ENCODE peak calls at places on chromosomes 16 and 17, in five cellular contexts. C is endothelial cell of umbilical vein, K is sigmoid colon, L is GM12878, W is breast epithelium. O is an unnamed sample.

GRCh38 chr17:4759776-4760236 is 11.9 kb upstream of the TM4SF5 start:
- DNase-seq in K (no peak), C (no peak), W (no peak), L (no peak), O (no peak)

GRCh38 chr16:50627419-50627818 is 53.7 kb downstream of the SNX20 start:
- DNase-seq in W (no peak), L (no peak), K (peak; percentile 91), C (no peak), O (no peak)

GRCh38 chr16:85460252-85460982 is 152.7 kb upstream of the GSE1 start:
- DNase-seq in C (no peak), L (no peak), W (no peak), K (no peak), O (no peak)

GRCh38 chr17:34306466-34306865 is 12.8 kb upstream of the CCL8 start:
- DNase-seq in W (no peak), L (no peak), K (no peak), C (peak; percentile 75), O (no peak)

GRCh38 chr17:68290268-68290954 is 516 bp downstream of the SLC16A6 start:
- DNase-seq in W (no peak), C (no peak), L (no peak), K (no peak), O (no peak)

GRCh38 chr17:55735784-55736405 is 13.2 kb upstream of the TMEM100 start:
- DNase-seq in K (peak; percentile 69), C (peak; percentile 32), W (no peak), L (no peak), O (peak; percentile 61)

GRCh38 chr17:32852811-32853210 is 24.1 kb downstream of the MYO1D start:
- DNase-seq in L (no peak), K (no peak), C (no peak), W (no peak), O (no peak)

GRCh38 chr16:71255721-71256120 is 25.2 kb upstream of the HYDIN start:
- DNase-seq in W (no peak), L (no peak), C (no peak), K (no peak), O (no peak)

GRCh38 chr17:12719948-12720347 is 54.3 kb downstream of the MYOCD start:
- DNase-seq in C (no peak), L (no peak), W (no peak), K (no peak), O (no peak)

GRCh38 chr16:46759309-46759708 is 11.2 kb upstream of the MYLK3 start:
- DNase-seq in L (no peak), K (no peak), W (no peak), C (no peak), O (no peak)

GRCh38 chr17:11705111-11705510 is 106.8 kb downstream of the DNAH9 start:
- DNase-seq in K (no peak), L (no peak), C (no peak), W (no peak), O (no peak)

GRCh38 chr17:29115906-29116651 is 64.1 kb downstream of the MYO18A start:
- DNase-seq in C (peak; percentile 35), L (no peak), K (no peak), W (no peak), O (no peak)

GRCh38 chr17:59754547-59754946 is 47.1 kb downstream of the VMP1 start:
- DNase-seq in L (no peak), W (no peak), C (peak; percentile 90), K (no peak), O (no peak)

GRCh38 chr16:6643083-6643686 is 689.5 kb upstream of the RBFOX1 start:
- DNase-seq in C (peak; percentile 58), L (peak; percentile 11), W (no peak), K (no peak), O (peak; percentile 32)

GRCh38 chr17:81508639-81509047 is 4.0 kb downstream of the ACTG1 start:
- DNase-seq in K (peak; percentile 61), L (no peak), C (peak; percentile 39), W (no peak), O (peak; percentile 39)

GRCh38 chr16:48613061-48613957 is 3.3 kb upstream of the N4BP1 start:
- DNase-seq in W (no peak), C (no peak), K (no peak), L (no peak), O (peak; percentile 60)

GRCh38 chr16:85103096-85104079 is 8.9 kb downstream of the CIBAR2 start:
- DNase-seq in L (no peak), K (no peak), W (no peak), C (no peak), O (no peak)

GRCh38 chr17:43360376-43360738 is 38.4 kb upstream of the ARL4D start:
- DNase-seq in C (peak; percentile 74), L (no peak), K (peak; percentile 88), W (no peak), O (peak; percentile 72)

GRCh38 chr16:65574311-65574966 is 452.6 kb upstream of the CDH11 start:
- DNase-seq in C (no peak), K (no peak), W (no peak), L (no peak), O (no peak)

GRCh38 chr17:82334622-82335394 is 1.2 kb upstream of the SECTM1 start:
- DNase-seq in K (no peak), W (no peak), C (peak; percentile 49), L (no peak), O (no peak)

GRCh38 chr16:9447195-9447551 is 355.7 kb downstream of the HAPSTR1 start:
- DNase-seq in W (no peak), L (no peak), K (peak; percentile 67), C (no peak), O (no peak)

GRCh38 chr16:1691956-1692355 is 13.9 kb downstream of the JPT2 start:
- DNase-seq in K (no peak), L (no peak), W (no peak), C (no peak), O (no peak)

GRCh38 chr17:4426499-4427208 is 7.1 kb upstream of the SPNS3 start:
- DNase-seq in C (no peak), K (no peak), L (no peak), W (no peak), O (no peak)

GRCh38 chr17:36107660-36108059 is 4.0 kb downstream of the CCL4 start:
- DNase-seq in L (no peak), K (no peak), W (no peak), C (no peak), O (no peak)

GRCh38 chr17:63519972-63520882 is 2.9 kb upstream of the KCNH6 start:
- DNase-seq in K (no peak), C (no peak), W (no peak), L (no peak), O (no peak)

GRCh38 chr16:69921125-69921524 is 30.0 kb upstream of the CLEC18A start:
- DNase-seq in W (no peak), L (no peak), C (no peak), K (no peak), O (no peak)

GRCh38 chr16:57606847-57607501 is 21.5 kb upstream of the ADGRG1 start:
- DNase-seq in L (no peak), K (no peak), W (no peak), C (no peak), O (no peak)

GRCh38 chr16:49698416-49698815 is 157.5 kb downstream of the ZNF423 start:
- DNase-seq in W (no peak), L (no peak), C (peak; percentile 54), K (no peak), O (no peak)

GRCh38 chr16:11673091-11674000 is 5.1 kb downstream of the SNN start:
- DNase-seq in K (no peak), L (no peak), W (no peak), C (no peak), O (no peak)

GRCh38 chr17:81230043-81230820 is 7.5 kb upstream of the CEP131 start:
- DNase-seq in W (no peak), L (no peak), C (no peak), K (no peak), O (no peak)

GRCh38 chr17:82433560-82434215 is 15.3 kb upstream of the OGFOD3 start:
- DNase-seq in W (no peak), K (no peak), C (no peak), L (no peak), O (no peak)

GRCh38 chr16:88665148-88665547 is 2.3 kb upstream of the MVD start:
- DNase-seq in C (peak; percentile 88), W (no peak), K (no peak), L (no peak), O (no peak)

GRCh38 chr16:66375451-66375850 is 9.0 kb downstream of the CDH5 start:
- DNase-seq in L (no peak), K (no peak), W (no peak), C (peak; percentile 35), O (no peak)

GRCh38 chr17:81388091-81388611 is 7.1 kb upstream of the BAHCC1 start:
- DNase-seq in C (no peak), K (no peak), W (no peak), L (no peak), O (no peak)

GRCh38 chr17:81869221-81870154 is 1.6 kb downstream of the ARHGDIA start:
- DNase-seq in C (peak; percentile 39), L (no peak), K (peak; percentile 73), W (no peak), O (no peak)

GRCh38 chr17:74532115-74532514 is 840 bp upstream of the CD300LB start:
- DNase-seq in W (no peak), L (no peak), C (no peak), K (peak; percentile 71), O (peak; percentile 99)
- TF ChIP-seq POLR2AphosphoS5 in W (no peak), L (no peak), C (no peak), K (no peak), O (peak; percentile 82)

GRCh38 chr16:16000685-16001084 is 51.3 kb downstream of the ABCC1 start:
- DNase-seq in L (no peak), K (no peak), W (no peak), C (no peak), O (no peak)
- H3K27ac ChIP-seq in L (no peak overlapping the region), K (no peak overlapping the region), W (no peak overlapping the region), C (no peak overlapping the region), O (no peak overlapping the region)

GRCh38 chr16:13438064-13438463 is 481.9 kb upstream of the ERCC4 start:
- DNase-seq in K (no peak), L (peak; percentile 58), W (no peak), C (no peak), O (no peak)

GRCh38 chr16:13436641-13437423 is 483.1 kb upstream of the ERCC4 start:
- DNase-seq in W (no peak), L (peak; percentile 86), K (no peak), C (no peak), O (no peak)

GRCh38 chr16:13435873-13436474 is 484.0 kb upstream of the ERCC4 start:
- DNase-seq in W (no peak), K (no peak), C (no peak), L (no peak), O (no peak)

GRCh38 chr16:13441675-13442074 is 478.3 kb upstream of the ERCC4 start:
- DNase-seq in W (no peak), L (no peak), K (no peak), C (no peak), O (no peak)

DNA sequence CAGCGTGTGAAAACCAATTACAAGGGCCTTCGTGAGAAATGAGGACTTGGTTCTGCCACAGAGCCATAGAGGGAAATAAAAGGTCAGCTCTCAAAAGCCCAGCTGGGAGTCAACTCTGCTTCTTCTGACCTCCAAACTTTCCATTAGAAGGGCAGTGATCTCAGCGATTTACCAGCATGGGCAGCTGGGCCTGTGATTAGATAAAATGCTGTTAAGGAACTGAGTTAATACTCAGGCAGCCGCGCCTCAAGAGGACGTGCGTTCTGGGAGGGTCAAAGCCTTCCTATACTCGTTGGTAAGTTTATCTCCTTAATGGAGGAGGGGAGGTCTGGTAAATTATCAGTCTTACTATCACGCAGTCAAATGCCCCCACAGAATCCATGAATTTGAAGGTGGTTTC is 480.2 kb upstream of the ERCC4 start:
- DNase-seq in W (no peak), L (no peak), C (no peak), K (no peak), O (no peak)
- TF ChIP-seq POLR2AphosphoS5 in W (no peak), L (no peak), C (no peak), K (no peak), O (no peak)

GRCh38 chr17:57783338-57783742 is 38.2 kb upstream of the CCDC182 start:
- DNase-seq in W (peak; percentile 73), L (no peak), C (peak; percentile 59), K (peak; percentile 71), O (peak; percentile 83)
- H3K27ac ChIP-seq in W (no peak overlapping the region), L (no peak overlapping the region), C (no peak overlapping the region), K (no peak overlapping the region), O (no peak overlapping the region)